ENCODE peak calls at places on chromosomes 16 and 17, in seven cellular contexts. J, B, Z, V, G, I and L are unnamed samples.

GRCh38 chr16:23742761-23743160 is 12.1 kb upstream of the CHP2 start:
- DNase-seq in G (no peak), Z (no peak), B (no peak), J (no peak), I (no peak), V (no peak), L (no peak)

GRCh38 chr17:81210868-81211267 is 11.9 kb downstream of the CEP131 start:
- DNase-seq in G (no peak), V (no peak), I (no peak), J (no peak), Z (no peak), B (no peak), L (no peak)

GRCh38 chr17:55768946-55769624 is 18.2 kb downstream of the PCTP start:
- DNase-seq in Z (peak; percentile 24), G (no peak), J (no peak), V (no peak), B (no peak), I (no peak), L (no peak)

GRCh38 chr16:80015566-80015965 is 415.0 kb upstream of the MAF start:
- DNase-seq in B (no peak), Z (no peak), J (no peak), V (no peak), I (no peak), G (no peak), L (no peak)

GRCh38 chr16:82888616-82889015 is 261.8 kb downstream of the CDH13 start:
- DNase-seq in G (no peak), I (no peak), B (no peak), J (no peak), Z (peak; percentile 98), V (no peak), L (peak; percentile 42)

GRCh38 chr16:29012913-29013641 is 28.2 kb downstream of the LAT start:
- DNase-seq in B (no peak), I (no peak), V (no peak), G (no peak), J (no peak), Z (peak; percentile 59), L (no peak)

GRCh38 chr16:23941963-23942564 is 106.3 kb downstream of the PRKCB start:
- DNase-seq in B (no peak), V (no peak), J (no peak), Z (no peak), I (no peak), G (peak; percentile 12), L (no peak)

GRCh38 chr17:82061047-82061925 is 4.3 kb downstream of the DUS1L start:
- DNase-seq in Z (no peak), I (no peak), B (no peak), V (no peak), G (no peak), J (no peak), L (no peak)

GRCh38 chr16:19274178-19274797 is 11.2 kb upstream of the CLEC19A start:
- DNase-seq in B (peak; percentile 15), G (no peak), V (no peak), I (no peak), Z (no peak), J (no peak), L (no peak)

GRCh38 chr16:28839899-28840298 is 6.2 kb downstream of the TUFM start:
- DNase-seq in V (no peak), B (no peak), J (no peak), I (no peak), Z (no peak), G (no peak), L (no peak)

GRCh38 chr16:56288019-56288418 is 96.7 kb downstream of the GNAO1 start:
- DNase-seq in V (no peak), G (no peak), I (no peak), Z (no peak), B (no peak), J (no peak), L (no peak)

GRCh38 chr16:379183-379960 is 2.4 kb downstream of the PGAP6 start:
- DNase-seq in Z (no peak), J (peak; percentile 88), B (peak; percentile 95), V (no peak), I (no peak), G (no peak), L (no peak)

GRCh38 chr17:42773290-42774035 is at the start of gene VPS25:
- DNase-seq in B (peak; percentile 79), J (peak; percentile 81), V (peak; percentile 83), Z (peak; percentile 91), I (peak; percentile 71), G (peak; percentile 83), L (no peak)
- TF ChIP-seq CTCF in B (peak; percentile 29), J (no peak), V (no peak), Z (peak; percentile 39), I (peak; percentile 36), G (peak; percentile 24), L (peak; percentile 20)

DNA sequence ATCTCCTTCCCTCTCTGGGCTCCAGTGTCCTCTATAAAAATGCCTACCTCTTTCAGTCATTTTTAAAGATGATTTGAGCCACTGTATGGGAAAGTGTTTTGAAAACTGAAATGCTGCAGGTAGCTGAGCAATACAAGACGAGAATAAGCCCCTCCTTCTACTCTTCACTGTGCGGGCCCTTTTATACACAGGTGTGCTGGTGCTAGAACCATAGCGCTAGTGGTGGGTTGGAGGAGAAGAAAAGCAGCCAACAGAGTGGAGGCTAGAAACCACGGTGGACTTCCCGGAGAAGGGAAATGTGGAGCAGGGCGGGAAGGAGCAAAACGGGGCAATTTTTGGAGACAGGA is 58.2 kb upstream of the DLX4 start:
- DNase-seq in Z (no peak), V (no peak), I (no peak), J (no peak), B (no peak), G (no peak), L (no peak)
- H3K27me3 ChIP-seq in Z (peaks cover 52% of the 10 kb centered on the region), V (no peaks in the 10 kb centered on the region), I (peaks cover 96% of the 10 kb centered on the region), J (peaks cover 30% of the 10 kb centered on the region), B (peaks cover 9% of the 10 kb centered on the region), G (peaks cover 65% of the 10 kb centered on the region), L (peaks cover 42% of the 10 kb centered on the region)

GRCh38 chr16:15961557-15962205 is 12.3 kb downstream of the ABCC1 start:
- DNase-seq in G (no peak), B (no peak), V (no peak), J (no peak), Z (no peak), I (no peak), L (no peak)
- H3K4me3 ChIP-seq in G (no peak overlapping the region), B (no peak overlapping the region), V (no peak overlapping the region), J (no peak overlapping the region), Z (no peak overlapping the region), I (no peak overlapping the region), L (no peak overlapping the region)

GRCh38 chr17:70629902-70630301 is 460.6 kb downstream of the KCNJ2 start:
- DNase-seq in B (no peak), J (no peak), V (peak; percentile 56), G (no peak), I (no peak), Z (peak; percentile 55), L (no peak)
- TF ChIP-seq CTCF in B (no peak), J (no peak), V (peak; percentile 57), G (peak; percentile 21), I (peak; percentile 61), Z (peak; percentile 40), L (no peak)

GRCh38 chr17:39596543-39597267 is 11.0 kb downstream of the NEUROD2 start:
- DNase-seq in Z (no peak), J (no peak), V (no peak), G (no peak), B (no peak), I (no peak), L (no peak)
- H3K27me3 ChIP-seq in Z (peaks cover 61% of the 10 kb centered on the region), J (peaks cover 70% of the 10 kb centered on the region), V (peaks cover 43% of the 10 kb centered on the region), G (peaks cover 100% of the 10 kb centered on the region), B (peaks cover 61% of the 10 kb centered on the region), I (peaks cover 100% of the 10 kb centered on the region), L (peaks cover 88% of the 10 kb centered on the region)

DNA sequence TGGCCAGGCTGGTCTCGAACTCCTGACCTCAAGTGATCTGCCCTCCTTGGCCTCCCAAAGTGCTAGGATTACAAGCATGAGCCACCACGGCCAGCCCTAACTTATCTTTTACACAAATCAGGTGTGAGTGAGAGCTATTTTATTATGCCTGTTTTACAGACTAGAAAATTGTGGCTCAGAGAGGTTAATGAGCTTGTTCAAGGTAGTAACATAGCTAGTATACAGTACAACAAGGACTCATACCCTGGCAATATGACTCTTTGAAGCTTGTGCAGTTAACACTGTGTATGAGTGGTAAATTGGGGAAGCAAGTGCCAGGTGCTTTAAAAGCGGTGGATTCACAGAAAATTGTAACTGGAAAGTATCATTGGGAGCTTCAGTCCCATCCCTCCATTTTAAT is 49.0 kb downstream of the YPEL2 start:
- DNase-seq in G (no peak), V (no peak), Z (no peak), J (no peak), B (no peak), I (no peak), L (no peak)
- H3K4me3 ChIP-seq in G (no peak overlapping the region), V (no peak overlapping the region), Z (no peak overlapping the region), J (no peak overlapping the region), B (no peak overlapping the region), I (no peak overlapping the region), L (no peak overlapping the region)

GRCh38 chr16:13039526-13039925 is 138.1 kb downstream of the SHISA9 start:
- DNase-seq in B (no peak), G (no peak), V (no peak), Z (no peak), J (no peak), I (no peak), L (no peak)

GRCh38 chr16:13038591-13038990 is 137.2 kb downstream of the SHISA9 start:
- DNase-seq in V (peak; percentile 10), B (no peak), J (no peak), I (no peak), G (no peak), Z (no peak), L (no peak)

GRCh38 chr16:13041180-13041579 is 139.8 kb downstream of the SHISA9 start:
- DNase-seq in B (no peak), Z (no peak), I (no peak), G (no peak), J (no peak), V (no peak), L (no peak)

GRCh38 chr16:13042291-13042690 is 140.9 kb downstream of the SHISA9 start:
- DNase-seq in B (no peak), Z (no peak), J (no peak), G (no peak), V (no peak), I (no peak), L (no peak)

DNA sequence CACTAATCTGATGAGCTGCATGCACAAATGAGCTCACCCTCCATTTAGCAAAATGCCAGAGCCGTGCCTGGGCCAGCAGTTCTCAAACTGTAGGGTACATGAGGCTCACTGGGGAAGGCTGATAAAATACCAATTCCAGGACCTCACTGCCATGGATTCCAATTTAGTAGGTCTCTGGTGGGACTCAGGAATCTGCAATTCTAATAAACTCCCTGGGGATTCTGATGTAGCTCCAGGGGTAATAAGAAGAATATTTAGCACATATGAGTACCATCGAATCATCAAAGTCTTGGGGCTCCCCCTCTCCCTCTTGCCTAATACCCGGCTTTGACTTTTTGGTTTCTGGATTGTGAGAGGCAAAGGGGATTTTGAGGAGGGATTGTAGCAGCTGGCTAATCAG is 140.2 kb downstream of the SHISA9 start:
- DNase-seq in I (no peak), Z (no peak), G (no peak), J (no peak), V (no peak), B (no peak), L (no peak)
- TF ChIP-seq CTCF in I (no peak), Z (no peak), G (no peak), J (no peak), V (no peak), B (no peak), L (no peak)

DNA sequence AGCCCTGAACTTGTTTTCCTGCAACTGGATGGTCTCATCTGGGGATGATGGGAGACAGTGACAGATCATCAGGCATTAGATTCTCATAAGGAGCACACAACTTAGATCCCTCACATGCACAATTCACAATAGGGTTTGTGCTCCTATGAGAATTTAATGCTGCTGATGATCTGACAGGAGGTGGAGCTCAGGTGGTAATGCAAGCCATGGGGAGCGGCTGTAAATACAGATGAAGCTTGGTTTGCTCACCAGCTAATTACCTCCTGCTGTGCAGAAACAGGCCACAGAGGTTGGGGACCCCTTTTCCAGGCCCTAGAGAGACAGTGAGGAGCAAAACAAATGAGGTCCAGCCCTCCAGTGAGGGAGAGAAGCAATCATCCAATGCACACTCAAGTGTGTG is 168.6 kb downstream of the RGS9 start:
- DNase-seq in Z (no peak), I (no peak), G (no peak), V (no peak), B (no peak), J (no peak), L (no peak)
- H3K27me3 ChIP-seq in Z (peaks cover 11% of the 10 kb centered on the region), I (peaks cover 45% of the 10 kb centered on the region), G (no peaks in the 10 kb centered on the region), V (peaks cover 20% of the 10 kb centered on the region), B (no peaks in the 10 kb centered on the region), J (no peaks in the 10 kb centered on the region), L (no peaks in the 10 kb centered on the region)